ENCODE peak calls at places on chromosomes 2 and 18, in seven cellular contexts. T is sigmoid colon, N is PC-3, J is fibroblast of lung, B is A673, R is Panc1, V is GM23338. H is an unnamed sample. For H3K4me1, the result is how much of the 10 kb centered on the place peaks cover.

GRCh38 chr18:43596106-43596712 is 318.9 kb upstream of the SYT4 start:
- DNase-seq in T (no peak), N (peak), J (peak), B (peak), R (peak), V (no peak), H (no peak)

GRCh38 chr2:82789886-82790276 is 1669.2 kb downstream of the SUCLG1 start:
- DNase-seq in T (no peak), N (peak), J (peak), B (no peak), R (no peak), V (no peak), H (no peak)

GRCh38 chr18:9743200-9744016 is 35.3 kb downstream of the RAB31 start:
- DNase-seq in T (no peak), N (peak), J (peak), B (peak), R (peak), V (peak), H (peak)

GRCh38 chr2:165572155-165572554 is 102.7 kb downstream of the CSRNP3 start:
- DNase-seq in T (no peak), N (no peak), J (no peak), B (peak), R (no peak), V (no peak), H (no peak)

GRCh38 chr2:193843675-193844074 is 1648.9 kb upstream of the TMEFF2 start:
- DNase-seq in T (no peak), N (no peak), J (no peak), B (no peak), R (no peak), V (no peak), H (no peak)

GRCh38 chr2:47631840-47632398 is 151.0 kb upstream of the MSH6 start:
- DNase-seq in T (no peak), N (peak), J (peak), B (peak), R (no peak), V (no peak), H (peak)

GRCh38 chr18:68734311-68734710 is 19.4 kb upstream of the TMX3 start:
- DNase-seq in T (no peak), N (peak), J (peak), B (no peak), R (no peak), V (no peak), H (no peak)

GRCh38 chr18:63823516-63824219 is 48.5 kb downstream of the SERPINB7 start:
- DNase-seq in T (no peak), N (peak), J (peak), B (no peak), R (no peak), V (peak), H (no peak)

GRCh38 chr18:74596959-74597661 is 560 bp upstream of the ZNF407 start:
- DNase-seq in T (peak), N (no peak), J (peak), B (peak), R (no peak), V (peak), H (peak)

GRCh38 chr18:62523631-62524442 is 1.0 kb downstream of the ZCCHC2 start:
- DNase-seq in T (peak), N (peak), J (peak), B (peak), R (no peak), V (peak), H (no peak)

GRCh38 chr2:69767034-69767433 is 25.1 kb downstream of the ANXA4 start:
- DNase-seq in T (no peak), N (no peak), J (peak), B (no peak), R (no peak), V (no peak), H (no peak)

GRCh38 chr18:75053028-75053624 is 155.8 kb downstream of the PTGR3 start:
- DNase-seq in T (no peak), N (no peak), J (no peak), B (no peak), R (no peak), V (no peak), H (no peak)

GRCh38 chr2:44443510-44443909 is 81.8 kb downstream of the CAMKMT start:
- DNase-seq in T (no peak), N (no peak), J (no peak), B (no peak), R (no peak), V (no peak), H (no peak)

GRCh38 chr2:1826188-1826905 is 82.0 kb upstream of the PXDN start:
- DNase-seq in T (no peak), N (no peak), J (no peak), B (no peak), R (no peak), V (no peak), H (no peak)

GRCh38 chr2:203711399-203711798 is 5.0 kb downstream of the CD28 start:
- DNase-seq in T (no peak), N (no peak), J (no peak), B (no peak), R (no peak), V (no peak), H (no peak)
- H3K4me3 ChIP-seq in T (no peak), N (no peak), J (no peak), B (no peak), R (no peak), V (no peak), H (no peak)

DNA sequence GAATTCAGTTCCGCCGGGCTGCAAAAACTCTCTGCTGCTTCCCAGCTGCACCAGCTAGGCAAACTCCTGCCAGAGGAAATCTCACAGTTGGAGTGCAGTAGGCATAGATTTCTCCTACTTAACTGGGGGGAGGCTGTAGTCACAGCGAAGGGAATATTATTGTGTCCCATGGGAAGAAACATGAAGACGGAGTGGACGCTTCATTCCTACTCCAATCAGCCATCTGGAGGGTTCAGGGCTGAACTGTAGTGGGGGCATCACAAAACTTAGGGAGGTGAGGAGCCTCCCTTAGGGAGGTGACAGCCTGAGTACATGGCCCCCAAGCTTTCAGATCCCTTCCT is 19.7 kb upstream of the CYP1B1 start:
- DNase-seq in T (no peak), N (no peak), J (no peak), B (no peak), R (no peak), V (no peak), H (no peak)
- H3K4me1 ChIP-seq in T (under half), N (under half), J (under half), B (half or more), R (half or more), V (half or more), H (under half)

GRCh38 chr2:133643822-133644221 is 75.6 kb upstream of the NCKAP5 start:
- DNase-seq in T (no peak), N (no peak), J (no peak), B (no peak), R (no peak), V (no peak), H (no peak)

GRCh38 chr2:133641942-133642341 is 73.7 kb upstream of the NCKAP5 start:
- DNase-seq in T (no peak), N (no peak), J (no peak), B (no peak), R (no peak), V (no peak), H (no peak)

GRCh38 chr2:133642831-133643230 is 74.6 kb upstream of the NCKAP5 start:
- DNase-seq in T (no peak), N (no peak), J (peak), B (no peak), R (no peak), V (no peak), H (no peak)

GRCh38 chr2:133641497-133641896 is 73.2 kb upstream of the NCKAP5 start:
- DNase-seq in T (no peak), N (peak), J (peak), B (peak), R (no peak), V (peak), H (no peak)

DNA sequence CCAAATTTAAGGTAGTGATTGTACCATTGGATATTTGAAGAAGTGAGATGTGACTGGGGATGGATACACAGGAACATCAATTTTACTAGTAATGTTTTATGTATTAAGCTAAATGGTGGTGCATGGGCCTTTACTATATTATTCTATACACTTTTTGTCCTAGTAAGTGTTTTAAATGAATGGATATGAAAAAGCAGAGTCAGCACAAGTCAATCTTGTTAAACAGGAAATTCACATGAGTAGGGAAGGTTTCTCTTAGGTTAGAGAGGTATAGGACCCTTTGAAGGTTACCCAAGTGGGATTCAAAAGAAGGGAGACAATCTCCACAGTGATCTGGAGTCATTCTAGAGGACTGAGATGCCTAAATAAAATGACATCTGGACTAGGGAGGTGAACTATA is 71.8 kb upstream of the NCKAP5 start:
- DNase-seq in T (no peak), N (peak), J (no peak), B (no peak), R (no peak), V (no peak), H (no peak)
- H3K27ac ChIP-seq in T (no peak), N (no peak), J (no peak), B (no peak), R (no peak), V (no peak), H (no peak)

GRCh38 chr2:241701155-241701404 is 759 bp upstream of the ING5 start:
- DNase-seq in T (no peak), N (no peak), J (no peak), B (no peak), R (peak), V (no peak), H (no peak)
- H3K4me3 ChIP-seq in T (peak), N (peak), J (peak), B (peak), R (peak), V (peak), H (peak)

DNA sequence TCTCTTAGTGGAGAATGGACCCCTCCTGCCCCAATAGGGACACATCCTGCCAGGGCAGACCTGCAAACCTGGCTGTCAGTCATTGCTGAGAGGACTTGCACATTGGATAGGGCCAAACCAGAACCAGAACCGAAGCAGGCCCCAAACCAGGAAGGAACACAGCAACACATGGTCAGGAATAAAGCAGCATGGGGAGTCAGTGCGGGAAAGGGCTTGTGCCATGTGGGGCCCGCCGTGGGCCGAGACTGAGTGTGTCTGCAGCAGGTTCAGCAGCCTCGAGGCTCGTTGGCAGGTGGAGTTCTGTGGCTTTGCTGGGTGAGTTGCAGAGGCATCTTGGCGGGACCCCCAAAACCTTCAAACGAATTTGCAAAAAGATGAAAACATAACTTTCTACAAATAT is 45.0 kb upstream of the LDLRAD4 start:
- DNase-seq in T (no peak), N (no peak), J (no peak), B (no peak), R (no peak), V (no peak), H (no peak)
- H3K4me1 ChIP-seq in T (under half), N (under half), J (under half), B (under half), R (under half), V (under half), H (under half)

GRCh38 chr2:233822101-233822771 is 32.1 kb downstream of the HJURP start:
- DNase-seq in T (peak), N (no peak), J (no peak), B (no peak), R (no peak), V (no peak), H (no peak)
- H3K27ac ChIP-seq in T (no peak), N (no peak), J (no peak), B (no peak), R (no peak), V (no peak), H (no peak)

DNA sequence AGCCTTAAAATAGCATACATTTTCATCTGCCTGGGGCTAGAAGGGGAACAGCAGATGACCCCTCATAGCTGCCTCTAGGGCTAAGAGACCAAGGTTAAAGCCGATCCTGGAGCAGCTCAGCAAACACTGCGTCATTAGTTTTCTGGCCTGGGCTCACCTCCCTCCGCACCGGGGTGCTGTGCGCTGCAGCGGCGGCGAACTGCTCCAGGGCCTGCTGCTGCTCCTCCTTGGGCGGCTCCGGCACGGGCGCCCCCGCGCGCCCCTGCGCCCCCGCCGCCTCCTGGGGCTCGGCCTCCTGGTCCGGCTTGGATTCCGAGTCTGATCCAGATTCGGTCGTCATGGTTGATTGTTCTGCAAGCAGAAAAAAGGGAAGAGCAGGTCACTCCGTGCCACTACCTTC is 55.0 kb downstream of the EPB41L3 start:
- DNase-seq in T (peak), N (no peak), J (no peak), B (no peak), R (no peak), V (peak), H (no peak)
- H3K4me3 ChIP-seq in T (peak), N (no peak), J (no peak), B (no peak), R (no peak), V (no peak), H (no peak)

GRCh38 chr18:26549486-26550435 is 1.4 kb upstream of the KCTD1 start:
- DNase-seq in T (peak), N (peak), J (peak), B (peak), R (no peak), V (peak), H (no peak)
- H3K4me1 ChIP-seq in T (under half), N (under half), J (under half), B (under half), R (under half), V (under half), H (under half)